ENCODE peak calls at places on chromosome 18, in ten cellular contexts. One of them, this sample, is unnamed.

GRCh38 chr18:13416208-13416607 is 197.6 kb downstream of the LDLRAD4 start:
- DNase-seq in type B pancreatic cell: no peak
- DNase-seq in GM19239: no peak
- DNase-seq in fibroblast of lung: no peak
- DNase-seq in NCI-H1092 treated with DMSO at 0.1 percent for 48 hours: no peak
- DNase-seq in NCI-H748 treated with DMSO at 0.1 percent for 48 hours: no peak
- DNase-seq in brain microvascular endothelial cell: no peak
- DNase-seq in activated CD8-positive, alpha-beta memory T cell treated with anti-CD3 and anti-CD28 coated beads for 48 hours: no peak
- DNase-seq in amygdala: no peak
- DNase-seq in GM03348: no peak
- DNase-seq in this sample: no peak

GRCh38 chr18:23689031-23689615 is at the start of gene LAMA3:
- DNase-seq in type B pancreatic cell: peak
- DNase-seq in GM19239: no peak
- DNase-seq in fibroblast of lung: no peak
- DNase-seq in NCI-H1092 treated with DMSO at 0.1 percent for 48 hours: peak
- DNase-seq in NCI-H748 treated with DMSO at 0.1 percent for 48 hours: peak
- DNase-seq in brain microvascular endothelial cell: no peak
- DNase-seq in activated CD8-positive, alpha-beta memory T cell treated with anti-CD3 and anti-CD28 coated beads for 48 hours: peak
- DNase-seq in amygdala: peak
- DNase-seq in GM03348: peak
- DNase-seq in this sample: no peak

GRCh38 chr18:36189486-36189885 is 2.2 kb downstream of the MOCOS start:
- DNase-seq in type B pancreatic cell: no peak
- DNase-seq in GM19239: no peak
- DNase-seq in fibroblast of lung: no peak
- DNase-seq in NCI-H1092 treated with DMSO at 0.1 percent for 48 hours: no peak
- DNase-seq in NCI-H748 treated with DMSO at 0.1 percent for 48 hours: no peak
- DNase-seq in brain microvascular endothelial cell: no peak
- DNase-seq in activated CD8-positive, alpha-beta memory T cell treated with anti-CD3 and anti-CD28 coated beads for 48 hours: no peak
- DNase-seq in amygdala: no peak
- DNase-seq in GM03348: no peak
- DNase-seq in this sample: no peak

GRCh38 chr18:24019641-24020331 is 5.2 kb downstream of the TTC39C start:
- DNase-seq in type B pancreatic cell: no peak
- DNase-seq in GM19239: peak
- DNase-seq in fibroblast of lung: no peak
- DNase-seq in NCI-H1092 treated with DMSO at 0.1 percent for 48 hours: no peak
- DNase-seq in NCI-H748 treated with DMSO at 0.1 percent for 48 hours: no peak
- DNase-seq in brain microvascular endothelial cell: no peak
- DNase-seq in activated CD8-positive, alpha-beta memory T cell treated with anti-CD3 and anti-CD28 coated beads for 48 hours: no peak
- DNase-seq in amygdala: no peak
- DNase-seq in GM03348: no peak
- DNase-seq in this sample: no peak

GRCh38 chr18:26103579-26103978 is 13.2 kb upstream of the SS18 start:
- DNase-seq in type B pancreatic cell: no peak
- DNase-seq in GM19239: no peak
- DNase-seq in fibroblast of lung: no peak
- DNase-seq in NCI-H1092 treated with DMSO at 0.1 percent for 48 hours: no peak
- DNase-seq in NCI-H748 treated with DMSO at 0.1 percent for 48 hours: no peak
- DNase-seq in brain microvascular endothelial cell: no peak
- DNase-seq in activated CD8-positive, alpha-beta memory T cell treated with anti-CD3 and anti-CD28 coated beads for 48 hours: no peak
- DNase-seq in amygdala: no peak
- DNase-seq in GM03348: no peak
- DNase-seq in this sample: no peak

GRCh38 chr18:27966872-27967271 is 210.1 kb downstream of the CDH2 start:
- DNase-seq in type B pancreatic cell: no peak
- DNase-seq in GM19239: no peak
- DNase-seq in fibroblast of lung: no peak
- DNase-seq in NCI-H1092 treated with DMSO at 0.1 percent for 48 hours: no peak
- DNase-seq in NCI-H748 treated with DMSO at 0.1 percent for 48 hours: no peak
- DNase-seq in brain microvascular endothelial cell: peak
- DNase-seq in activated CD8-positive, alpha-beta memory T cell treated with anti-CD3 and anti-CD28 coated beads for 48 hours: no peak
- DNase-seq in amygdala: no peak
- DNase-seq in GM03348: no peak
- DNase-seq in this sample: no peak

GRCh38 chr18:42028232-42028832 is 73.3 kb downstream of the PIK3C3 start:
- DNase-seq in type B pancreatic cell: no peak
- DNase-seq in GM19239: no peak
- DNase-seq in fibroblast of lung: peak
- DNase-seq in NCI-H1092 treated with DMSO at 0.1 percent for 48 hours: peak
- DNase-seq in NCI-H748 treated with DMSO at 0.1 percent for 48 hours: peak
- DNase-seq in brain microvascular endothelial cell: peak
- DNase-seq in activated CD8-positive, alpha-beta memory T cell treated with anti-CD3 and anti-CD28 coated beads for 48 hours: no peak
- DNase-seq in amygdala: no peak
- DNase-seq in GM03348: peak
- DNase-seq in this sample: peak

GRCh38 chr18:9876867-9877654 is 8.7 kb upstream of the TXNDC2 start:
- DNase-seq in type B pancreatic cell: no peak
- DNase-seq in GM19239: no peak
- DNase-seq in fibroblast of lung: peak
- DNase-seq in NCI-H1092 treated with DMSO at 0.1 percent for 48 hours: no peak
- DNase-seq in NCI-H748 treated with DMSO at 0.1 percent for 48 hours: no peak
- DNase-seq in brain microvascular endothelial cell: peak
- DNase-seq in activated CD8-positive, alpha-beta memory T cell treated with anti-CD3 and anti-CD28 coated beads for 48 hours: no peak
- DNase-seq in amygdala: no peak
- DNase-seq in GM03348: peak
- DNase-seq in this sample: peak

GRCh38 chr18:76988827-76989646 is 143.5 kb downstream of the MBP start:
- DNase-seq in type B pancreatic cell: peak
- DNase-seq in GM19239: no peak
- DNase-seq in fibroblast of lung: no peak
- DNase-seq in NCI-H1092 treated with DMSO at 0.1 percent for 48 hours: no peak
- DNase-seq in NCI-H748 treated with DMSO at 0.1 percent for 48 hours: no peak
- DNase-seq in brain microvascular endothelial cell: no peak
- DNase-seq in activated CD8-positive, alpha-beta memory T cell treated with anti-CD3 and anti-CD28 coated beads for 48 hours: no peak
- DNase-seq in amygdala: no peak
- DNase-seq in GM03348: no peak
- DNase-seq in this sample: no peak

GRCh38 chr18:32922951-32923430 is 150.2 kb upstream of the KLHL14 start:
- DNase-seq in type B pancreatic cell: no peak
- DNase-seq in GM19239: no peak
- DNase-seq in fibroblast of lung: no peak
- DNase-seq in NCI-H1092 treated with DMSO at 0.1 percent for 48 hours: no peak
- DNase-seq in NCI-H748 treated with DMSO at 0.1 percent for 48 hours: no peak
- DNase-seq in brain microvascular endothelial cell: no peak
- DNase-seq in activated CD8-positive, alpha-beta memory T cell treated with anti-CD3 and anti-CD28 coated beads for 48 hours: no peak
- DNase-seq in amygdala: no peak
- DNase-seq in GM03348: no peak
- DNase-seq in this sample: no peak

GRCh38 chr18:55534547-55534946 is 53.4 kb downstream of the TCF4 start:
- DNase-seq in type B pancreatic cell: no peak
- DNase-seq in GM19239: no peak
- DNase-seq in fibroblast of lung: no peak
- DNase-seq in NCI-H1092 treated with DMSO at 0.1 percent for 48 hours: no peak
- DNase-seq in NCI-H748 treated with DMSO at 0.1 percent for 48 hours: no peak
- DNase-seq in brain microvascular endothelial cell: no peak
- DNase-seq in activated CD8-positive, alpha-beta memory T cell treated with anti-CD3 and anti-CD28 coated beads for 48 hours: no peak
- DNase-seq in amygdala: no peak
- DNase-seq in GM03348: peak
- DNase-seq in this sample: no peak

GRCh38 chr18:77043541-77044280 is 88.9 kb downstream of the MBP start:
- DNase-seq in type B pancreatic cell: no peak
- DNase-seq in GM19239: no peak
- DNase-seq in fibroblast of lung: no peak
- DNase-seq in NCI-H1092 treated with DMSO at 0.1 percent for 48 hours: no peak
- DNase-seq in NCI-H748 treated with DMSO at 0.1 percent for 48 hours: no peak
- DNase-seq in brain microvascular endothelial cell: peak
- DNase-seq in activated CD8-positive, alpha-beta memory T cell treated with anti-CD3 and anti-CD28 coated beads for 48 hours: no peak
- DNase-seq in amygdala: no peak
- DNase-seq in GM03348: no peak
- DNase-seq in this sample: no peak

GRCh38 chr18:31646332-31646822 is 38.0 kb downstream of the B4GALT6 start:
- DNase-seq in type B pancreatic cell: no peak
- DNase-seq in GM19239: no peak
- DNase-seq in fibroblast of lung: no peak
- DNase-seq in NCI-H1092 treated with DMSO at 0.1 percent for 48 hours: no peak
- DNase-seq in NCI-H748 treated with DMSO at 0.1 percent for 48 hours: no peak
- DNase-seq in brain microvascular endothelial cell: no peak
- DNase-seq in activated CD8-positive, alpha-beta memory T cell treated with anti-CD3 and anti-CD28 coated beads for 48 hours: no peak
- DNase-seq in amygdala: no peak
- DNase-seq in GM03348: no peak
- DNase-seq in this sample: no peak

GRCh38 chr18:1848716-1849115 is 722.6 kb downstream of the METTL4 start:
- DNase-seq in type B pancreatic cell: no peak
- DNase-seq in GM19239: no peak
- DNase-seq in fibroblast of lung: no peak
- DNase-seq in NCI-H1092 treated with DMSO at 0.1 percent for 48 hours: no peak
- DNase-seq in NCI-H748 treated with DMSO at 0.1 percent for 48 hours: no peak
- DNase-seq in brain microvascular endothelial cell: no peak
- DNase-seq in activated CD8-positive, alpha-beta memory T cell treated with anti-CD3 and anti-CD28 coated beads for 48 hours: no peak
- DNase-seq in amygdala: no peak
- DNase-seq in GM03348: no peak
- DNase-seq in this sample: no peak

GRCh38 chr18:47999801-48000248 is 69.4 kb upstream of the SMAD2 start:
- DNase-seq in type B pancreatic cell: no peak
- DNase-seq in GM19239: no peak
- DNase-seq in fibroblast of lung: no peak
- DNase-seq in NCI-H1092 treated with DMSO at 0.1 percent for 48 hours: no peak
- DNase-seq in NCI-H748 treated with DMSO at 0.1 percent for 48 hours: no peak
- DNase-seq in brain microvascular endothelial cell: no peak
- DNase-seq in activated CD8-positive, alpha-beta memory T cell treated with anti-CD3 and anti-CD28 coated beads for 48 hours: no peak
- DNase-seq in amygdala: no peak
- DNase-seq in GM03348: no peak
- DNase-seq in this sample: no peak

GRCh38 chr18:37341473-37342086 is 224.0 kb downstream of the CELF4 start:
- DNase-seq in type B pancreatic cell: no peak
- DNase-seq in GM19239: no peak
- DNase-seq in fibroblast of lung: no peak
- DNase-seq in NCI-H1092 treated with DMSO at 0.1 percent for 48 hours: no peak
- DNase-seq in NCI-H748 treated with DMSO at 0.1 percent for 48 hours: no peak
- DNase-seq in brain microvascular endothelial cell: no peak
- DNase-seq in activated CD8-positive, alpha-beta memory T cell treated with anti-CD3 and anti-CD28 coated beads for 48 hours: no peak
- DNase-seq in amygdala: no peak
- DNase-seq in GM03348: no peak
- DNase-seq in this sample: no peak

GRCh38 chr18:33652645-33653044 is 74.6 kb downstream of the ASXL3 start:
- DNase-seq in type B pancreatic cell: no peak
- DNase-seq in GM19239: no peak
- DNase-seq in fibroblast of lung: no peak
- DNase-seq in NCI-H1092 treated with DMSO at 0.1 percent for 48 hours: no peak
- DNase-seq in NCI-H748 treated with DMSO at 0.1 percent for 48 hours: no peak
- DNase-seq in brain microvascular endothelial cell: no peak
- DNase-seq in activated CD8-positive, alpha-beta memory T cell treated with anti-CD3 and anti-CD28 coated beads for 48 hours: no peak
- DNase-seq in amygdala: no peak
- DNase-seq in GM03348: no peak
- DNase-seq in this sample: no peak

GRCh38 chr18:3305354-3305762 is 43.4 kb downstream of the MYL12B start:
- DNase-seq in type B pancreatic cell: no peak
- DNase-seq in GM19239: no peak
- DNase-seq in fibroblast of lung: peak
- DNase-seq in NCI-H1092 treated with DMSO at 0.1 percent for 48 hours: no peak
- DNase-seq in NCI-H748 treated with DMSO at 0.1 percent for 48 hours: no peak
- DNase-seq in brain microvascular endothelial cell: peak
- DNase-seq in activated CD8-positive, alpha-beta memory T cell treated with anti-CD3 and anti-CD28 coated beads for 48 hours: no peak
- DNase-seq in amygdala: no peak
- DNase-seq in GM03348: peak
- DNase-seq in this sample: peak

GRCh38 chr18:56517181-56517580 is 121.2 kb downstream of the TXNL1 start:
- DNase-seq in type B pancreatic cell: no peak
- DNase-seq in GM19239: no peak
- DNase-seq in fibroblast of lung: no peak
- DNase-seq in NCI-H1092 treated with DMSO at 0.1 percent for 48 hours: no peak
- DNase-seq in NCI-H748 treated with DMSO at 0.1 percent for 48 hours: no peak
- DNase-seq in brain microvascular endothelial cell: no peak
- DNase-seq in activated CD8-positive, alpha-beta memory T cell treated with anti-CD3 and anti-CD28 coated beads for 48 hours: no peak
- DNase-seq in amygdala: no peak
- DNase-seq in GM03348: peak
- DNase-seq in this sample: no peak

GRCh38 chr18:32803571-32803970 is 30.7 kb upstream of the KLHL14 start:
- DNase-seq in type B pancreatic cell: no peak
- DNase-seq in GM19239: no peak
- DNase-seq in fibroblast of lung: no peak
- DNase-seq in NCI-H1092 treated with DMSO at 0.1 percent for 48 hours: no peak
- DNase-seq in NCI-H748 treated with DMSO at 0.1 percent for 48 hours: no peak
- DNase-seq in brain microvascular endothelial cell: no peak
- DNase-seq in activated CD8-positive, alpha-beta memory T cell treated with anti-CD3 and anti-CD28 coated beads for 48 hours: no peak
- DNase-seq in amygdala: no peak
- DNase-seq in GM03348: no peak
- DNase-seq in this sample: no peak

GRCh38 chr18:45540146-45540545 is 75.1 kb upstream of the SLC14A2 start:
- DNase-seq in type B pancreatic cell: no peak
- DNase-seq in GM19239: no peak
- DNase-seq in fibroblast of lung: no peak
- DNase-seq in NCI-H1092 treated with DMSO at 0.1 percent for 48 hours: no peak
- DNase-seq in NCI-H748 treated with DMSO at 0.1 percent for 48 hours: no peak
- DNase-seq in brain microvascular endothelial cell: no peak
- DNase-seq in activated CD8-positive, alpha-beta memory T cell treated with anti-CD3 and anti-CD28 coated beads for 48 hours: no peak
- DNase-seq in amygdala: no peak
- DNase-seq in GM03348: no peak
- DNase-seq in this sample: no peak

GRCh38 chr18:38966846-38967245 is 1401.2 kb upstream of the CELF4 start:
- DNase-seq in type B pancreatic cell: no peak
- DNase-seq in GM19239: no peak
- DNase-seq in fibroblast of lung: no peak
- DNase-seq in NCI-H1092 treated with DMSO at 0.1 percent for 48 hours: no peak
- DNase-seq in NCI-H748 treated with DMSO at 0.1 percent for 48 hours: no peak
- DNase-seq in brain microvascular endothelial cell: peak
- DNase-seq in activated CD8-positive, alpha-beta memory T cell treated with anti-CD3 and anti-CD28 coated beads for 48 hours: no peak
- DNase-seq in amygdala: no peak
- DNase-seq in GM03348: no peak
- DNase-seq in this sample: no peak

GRCh38 chr18:38453880-38454279 is 888.3 kb upstream of the CELF4 start:
- DNase-seq in type B pancreatic cell: no peak
- DNase-seq in GM19239: no peak
- DNase-seq in fibroblast of lung: no peak
- DNase-seq in NCI-H1092 treated with DMSO at 0.1 percent for 48 hours: no peak
- DNase-seq in NCI-H748 treated with DMSO at 0.1 percent for 48 hours: peak
- DNase-seq in brain microvascular endothelial cell: no peak
- DNase-seq in activated CD8-positive, alpha-beta memory T cell treated with anti-CD3 and anti-CD28 coated beads for 48 hours: no peak
- DNase-seq in amygdala: no peak
- DNase-seq in GM03348: no peak
- DNase-seq in this sample: no peak

GRCh38 chr18:54906636-54907180 is 52.6 kb downstream of the CCDC68 start:
- DNase-seq in type B pancreatic cell: no peak
- DNase-seq in GM19239: no peak
- DNase-seq in fibroblast of lung: no peak
- DNase-seq in NCI-H1092 treated with DMSO at 0.1 percent for 48 hours: no peak
- DNase-seq in NCI-H748 treated with DMSO at 0.1 percent for 48 hours: no peak
- DNase-seq in brain microvascular endothelial cell: no peak
- DNase-seq in activated CD8-positive, alpha-beta memory T cell treated with anti-CD3 and anti-CD28 coated beads for 48 hours: no peak
- DNase-seq in amygdala: no peak
- DNase-seq in GM03348: peak
- DNase-seq in this sample: no peak

GRCh38 chr18:31821452-31822171 is 60.9 kb upstream of the SLC25A52 start:
- DNase-seq in type B pancreatic cell: no peak
- DNase-seq in GM19239: no peak
- DNase-seq in fibroblast of lung: no peak
- DNase-seq in NCI-H1092 treated with DMSO at 0.1 percent for 48 hours: no peak
- DNase-seq in NCI-H748 treated with DMSO at 0.1 percent for 48 hours: no peak
- DNase-seq in brain microvascular endothelial cell: no peak
- DNase-seq in activated CD8-positive, alpha-beta memory T cell treated with anti-CD3 and anti-CD28 coated beads for 48 hours: no peak
- DNase-seq in amygdala: no peak
- DNase-seq in GM03348: no peak
- DNase-seq in this sample: no peak

GRCh38 chr18:8422391-8422790 is 186.8 kb upstream of the RAB12 start:
- DNase-seq in type B pancreatic cell: no peak
- DNase-seq in GM19239: no peak
- DNase-seq in fibroblast of lung: no peak
- DNase-seq in NCI-H1092 treated with DMSO at 0.1 percent for 48 hours: no peak
- DNase-seq in NCI-H748 treated with DMSO at 0.1 percent for 48 hours: no peak
- DNase-seq in brain microvascular endothelial cell: no peak
- DNase-seq in activated CD8-positive, alpha-beta memory T cell treated with anti-CD3 and anti-CD28 coated beads for 48 hours: no peak
- DNase-seq in amygdala: no peak
- DNase-seq in GM03348: no peak
- DNase-seq in this sample: no peak